ENCODE peak calls at places on chromosomes 1 and 21, in five cellular contexts. One of them, this sample, is unnamed. For H3K4me1, the result is how much of the 10 kb centered on the place peaks cover.

GRCh38 chr1:200029035-200029623 is 1.6 kb downstream of the NR5A2 start:
- DNase-seq in heart left ventricle: peak
- DNase-seq in ovary: no peak
- DNase-seq in endodermal cell: peak
- DNase-seq in lower lobe of right lung: no peak
- DNase-seq in this sample: no peak

GRCh38 chr1:199843856-199844255 is 183.7 kb upstream of the NR5A2 start:
- DNase-seq in lower lobe of right lung: no peak
- DNase-seq in ovary: no peak
- DNase-seq in endodermal cell: no peak
- DNase-seq in heart left ventricle: no peak
- DNase-seq in this sample: no peak

GRCh38 chr1:10912441-10912840 is 100.0 kb upstream of the TARDBP start:
- DNase-seq in heart left ventricle: peak
- DNase-seq in endodermal cell: no peak
- DNase-seq in lower lobe of right lung: peak
- DNase-seq in ovary: no peak
- DNase-seq in this sample: peak

GRCh38 chr1:78303620-78304019 is 187.2 kb upstream of the PTGFR start:
- DNase-seq in ovary: no peak
- DNase-seq in lower lobe of right lung: no peak
- DNase-seq in endodermal cell: no peak
- DNase-seq in heart left ventricle: peak
- DNase-seq in this sample: peak

GRCh38 chr1:171852273-171852672 is 11.0 kb downstream of the DNM3 start:
- DNase-seq in ovary: no peak
- DNase-seq in heart left ventricle: no peak
- DNase-seq in lower lobe of right lung: no peak
- DNase-seq in endodermal cell: no peak
- DNase-seq in this sample: no peak

GRCh38 chr1:24893431-24893830 is 36.6 kb downstream of the RUNX3 start:
- DNase-seq in heart left ventricle: no peak
- DNase-seq in endodermal cell: no peak
- DNase-seq in ovary: no peak
- DNase-seq in lower lobe of right lung: peak
- DNase-seq in this sample: no peak

GRCh38 chr21:37356710-37357109 is 9.9 kb upstream of the DYRK1A start:
- DNase-seq in lower lobe of right lung: no peak
- DNase-seq in heart left ventricle: no peak
- DNase-seq in ovary: no peak
- DNase-seq in endodermal cell: no peak
- DNase-seq in this sample: no peak

GRCh38 chr1:39269791-39270342 is 65.4 kb downstream of the MACF1 start:
- DNase-seq in lower lobe of right lung: no peak
- DNase-seq in heart left ventricle: no peak
- DNase-seq in ovary: no peak
- DNase-seq in endodermal cell: no peak
- DNase-seq in this sample: no peak

GRCh38 chr1:53725238-53725689 is 13.7 kb downstream of the GLIS1 start:
- DNase-seq in endodermal cell: peak
- DNase-seq in ovary: no peak
- DNase-seq in heart left ventricle: no peak
- DNase-seq in lower lobe of right lung: no peak
- DNase-seq in this sample: no peak

GRCh38 chr1:45473302-45473701 is 17.7 kb downstream of the TESK2 start:
- DNase-seq in lower lobe of right lung: no peak
- DNase-seq in ovary: no peak
- DNase-seq in heart left ventricle: no peak
- DNase-seq in endodermal cell: no peak
- DNase-seq in this sample: no peak

DNA sequence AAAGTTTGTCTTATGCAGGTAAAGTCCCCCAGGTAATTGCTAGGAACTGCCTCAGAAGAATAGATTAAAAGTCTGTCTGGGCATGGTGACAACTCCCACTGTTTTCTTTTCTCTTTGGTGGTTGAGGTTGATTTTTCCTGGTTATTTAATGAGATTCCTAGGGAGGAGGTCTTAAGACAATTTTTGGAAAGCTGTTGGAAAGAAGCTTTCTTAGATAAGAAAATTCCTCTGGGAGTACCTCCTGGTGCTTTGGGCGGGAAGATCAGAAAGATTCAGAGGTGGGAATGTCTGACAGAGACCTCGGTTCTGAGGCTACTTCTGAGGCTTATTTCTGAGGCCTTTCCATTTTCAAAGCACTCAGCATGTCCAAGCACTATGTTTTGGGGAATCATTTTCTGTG is 25.0 kb upstream of the IVNS1ABP start:
- DNase-seq in heart left ventricle: no peak
- DNase-seq in endodermal cell: peak
- DNase-seq in lower lobe of right lung: no peak
- DNase-seq in ovary: no peak
- DNase-seq in this sample: no peak
- TF ChIP-seq CTCF in heart left ventricle: no peak
- TF ChIP-seq CTCF in endodermal cell: no peak
- TF ChIP-seq CTCF in lower lobe of right lung: no peak
- TF ChIP-seq CTCF in ovary: no peak
- TF ChIP-seq CTCF in this sample: no peak

DNA sequence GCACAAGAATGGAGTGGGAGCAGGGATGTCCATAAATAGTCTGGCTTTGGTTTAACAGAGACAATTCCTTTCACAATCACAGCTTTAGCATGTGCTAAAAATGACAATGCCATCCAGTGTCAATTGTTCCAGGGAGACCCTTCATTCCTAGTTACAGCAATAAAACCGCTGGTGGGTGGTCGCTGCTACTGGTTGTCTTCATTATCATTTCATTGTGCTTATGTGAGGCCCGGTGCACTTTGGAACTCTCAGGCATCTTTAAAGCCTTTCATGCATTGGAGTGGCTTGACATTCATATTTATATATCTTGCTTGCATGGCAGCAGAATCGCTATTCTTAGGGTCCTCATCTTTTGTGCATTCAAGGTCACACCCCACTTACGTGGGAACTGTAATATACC is 110.0 kb downstream of the ZBTB18 start:
- DNase-seq in lower lobe of right lung: no peak
- DNase-seq in heart left ventricle: no peak
- DNase-seq in endodermal cell: no peak
- DNase-seq in ovary: no peak
- DNase-seq in this sample: no peak
- H3K4me1 ChIP-seq in lower lobe of right lung: under half
- H3K4me1 ChIP-seq in heart left ventricle: under half
- H3K4me1 ChIP-seq in endodermal cell: under half
- H3K4me1 ChIP-seq in ovary: under half
- H3K4me1 ChIP-seq in this sample: under half

GRCh38 chr1:40862008-40862863 is at the start of gene CITED4:
- DNase-seq in heart left ventricle: peak
- DNase-seq in ovary: peak
- DNase-seq in endodermal cell: peak
- DNase-seq in lower lobe of right lung: peak
- DNase-seq in this sample: peak
- TF ChIP-seq CTCF in heart left ventricle: peak
- TF ChIP-seq CTCF in ovary: peak
- TF ChIP-seq CTCF in endodermal cell: peak
- TF ChIP-seq CTCF in lower lobe of right lung: peak
- TF ChIP-seq CTCF in this sample: peak

GRCh38 chr1:87330954-87331318 is 2.3 kb downstream of the LMO4 start:
- DNase-seq in endodermal cell: peak
- DNase-seq in lower lobe of right lung: no peak
- DNase-seq in heart left ventricle: no peak
- DNase-seq in ovary: no peak
- DNase-seq in this sample: no peak
- H3K4me1 ChIP-seq in endodermal cell: under half
- H3K4me1 ChIP-seq in lower lobe of right lung: under half
- H3K4me1 ChIP-seq in heart left ventricle: under half
- H3K4me1 ChIP-seq in ovary: under half
- H3K4me1 ChIP-seq in this sample: under half

GRCh38 chr1:235980976-235981375 is 83.9 kb downstream of the NID1 start:
- DNase-seq in ovary: no peak
- DNase-seq in endodermal cell: no peak
- DNase-seq in heart left ventricle: no peak
- DNase-seq in lower lobe of right lung: no peak
- DNase-seq in this sample: no peak
- TF ChIP-seq CTCF in ovary: no peak
- TF ChIP-seq CTCF in endodermal cell: no peak
- TF ChIP-seq CTCF in heart left ventricle: no peak
- TF ChIP-seq CTCF in lower lobe of right lung: no peak
- TF ChIP-seq CTCF in this sample: no peak